ENCODE peak calls at places on chromosomes 4 and X, in seven cellular contexts. L is K562, X is HCT116, U is GM12878, V is SK-N-SH, M is HepG2, S is H1. B is an unnamed sample.

GRCh38 chrX:10159069-10159468 is 2.3 kb downstream of the CLCN4 start:
- DNase-seq in L (peak), X (no peak), U (no peak), V (peak), M (no peak), S (no peak), B (no peak)

GRCh38 chr4:24266951-24267577 is 317.3 kb downstream of the DHX15 start:
- DNase-seq in L (no peak), X (no peak), U (no peak), V (no peak), M (no peak), S (no peak), B (peak)

GRCh38 chr4:4185528-4185927 is 41.2 kb downstream of the OTOP1 start:
- DNase-seq in L (no peak), X (no peak), U (no peak), V (no peak), M (no peak), S (no peak), B (no peak)

GRCh38 chr4:39029752-39030694 is 2.2 kb downstream of the TMEM156 start:
- DNase-seq in L (no peak), X (no peak), U (peak), V (no peak), M (no peak), S (no peak), B (no peak)

GRCh38 chr4:1253831-1254230 is 4.9 kb upstream of the CTBP1 start:
- DNase-seq in L (no peak), X (no peak), U (no peak), V (no peak), M (no peak), S (no peak), B (no peak)

GRCh38 chr4:78542373-78542772 is 9.2 kb upstream of the ANXA3 start:
- DNase-seq in L (no peak), X (no peak), U (no peak), V (no peak), M (peak), S (no peak), B (no peak)

GRCh38 chr4:77193511-77194236 is 36.7 kb downstream of the CCNG2 start:
- DNase-seq in L (peak), X (no peak), U (peak), V (no peak), M (no peak), S (peak), B (no peak)

GRCh38 chrX:154317391-154318000 is 21.9 kb downstream of the TKTL1 start:
- DNase-seq in L (peak), X (no peak), U (no peak), V (peak), M (no peak), S (peak), B (no peak)

GRCh38 chrX:118976599-118977340 is 2.4 kb downstream of the LONRF3 start:
- DNase-seq in L (peak), X (no peak), U (no peak), V (peak), M (no peak), S (no peak), B (peak)

GRCh38 chr4:140150886-140151699 is 2.9 kb downstream of the MAML3 start:
- DNase-seq in L (peak), X (peak), U (no peak), V (peak), M (no peak), S (peak), B (peak)

GRCh38 chrX:124388562-124388961 is 42.2 kb downstream of the SH2D1A start:
- DNase-seq in L (peak), X (peak), U (no peak), V (peak), M (peak), S (peak), B (peak)

GRCh38 chr4:65668201-65669007 is 1.9 kb downstream of the EPHA5 start:
- DNase-seq in L (no peak), X (no peak), U (no peak), V (peak), M (no peak), S (peak), B (peak)

GRCh38 chr4:104163820-104164219 is 330.9 kb downstream of the CXXC4 start:
- DNase-seq in L (no peak), X (no peak), U (no peak), V (no peak), M (no peak), S (no peak), B (no peak)

GRCh38 chrX:5142644-5143043 is 1086.0 kb downstream of the NLGN4X start:
- DNase-seq in L (no peak), X (no peak), U (no peak), V (no peak), M (no peak), S (no peak), B (no peak)

GRCh38 chrX:110251961-110252360 is 65.9 kb downstream of the AMMECR1 start:
- DNase-seq in L (no peak), X (no peak), U (no peak), V (no peak), M (no peak), S (no peak), B (no peak)

GRCh38 chrX:13239272-13239671 is 80.6 kb downstream of the ATXN3L start:
- DNase-seq in L (no peak), X (no peak), U (no peak), V (no peak), M (no peak), S (no peak), B (no peak)

GRCh38 chrX:120302434-120302833 is 8.8 kb downstream of the TMEM255A start:
- DNase-seq in L (no peak), X (no peak), U (peak), V (no peak), M (no peak), S (no peak), B (no peak)

DNA sequence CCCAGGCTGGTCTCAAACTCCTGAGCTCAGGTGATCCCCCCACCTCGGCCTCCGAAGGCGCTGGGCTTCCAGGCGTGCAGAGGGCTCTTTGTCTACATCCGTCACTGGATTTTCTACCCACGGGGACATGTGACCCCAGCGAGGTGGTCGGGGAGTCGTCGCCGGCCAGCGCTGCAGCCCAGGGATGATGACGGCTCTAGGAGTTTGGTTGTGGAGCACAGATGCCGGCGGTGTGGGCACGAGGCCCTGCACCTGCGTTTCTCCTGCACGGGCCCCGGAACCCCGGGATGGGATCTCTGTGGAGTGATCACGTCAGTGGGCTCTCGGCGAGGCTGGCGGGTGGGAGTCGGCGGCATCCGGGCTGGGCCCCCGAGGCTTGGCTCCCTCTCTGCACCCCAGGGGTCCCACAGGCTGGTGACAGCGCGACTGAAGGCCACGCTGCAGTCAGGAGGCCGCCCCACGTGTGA is 9.1 kb upstream of the GTPBP6 start:
- DNase-seq in L (no peak), X (no peak), U (no peak), V (no peak), M (no peak), S (no peak), B (no peak)
- TF ChIP-seq JUND in L (no peak), X (no peak), U (no peak), V (no peak), M (no peak), S (no peak), B (no peak)

DNA sequence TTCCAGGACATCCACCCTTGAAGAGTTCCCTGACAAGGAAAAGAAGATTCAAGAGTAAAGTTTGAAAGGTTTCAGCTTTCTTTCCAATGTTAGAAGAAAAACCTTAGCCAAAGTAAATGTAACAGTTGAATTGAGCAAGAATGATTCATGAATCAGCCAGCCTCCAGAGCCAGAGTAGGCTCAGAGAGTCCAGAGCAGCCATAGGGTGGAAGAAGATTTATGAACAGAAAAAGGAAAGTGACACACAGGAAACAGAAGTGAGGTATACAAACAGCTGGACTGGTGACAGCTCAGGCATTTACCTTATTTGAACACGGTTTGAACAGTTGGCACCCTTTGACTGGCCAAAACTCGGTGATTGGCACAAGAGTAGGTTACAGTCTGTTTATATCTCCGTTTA is 63.2 kb downstream of the QDPR start:
- DNase-seq in L (no peak), X (no peak), U (no peak), V (no peak), M (no peak), S (no peak), B (no peak)
- TF ChIP-seq JUND in L (no peak), X (no peak), U (no peak), V (no peak), M (no peak), S (no peak), B (no peak)

GRCh38 chrX:45070116-45071007 is 130.3 kb downstream of the DIPK2B start:
- DNase-seq in L (peak), X (peak), U (peak), V (peak), M (peak), S (no peak), B (no peak)
- TF ChIP-seq JUND in L (no peak), X (no peak), U (no peak), V (no peak), M (no peak), S (no peak), B (no peak)

GRCh38 chr4:67204441-67204840 is 340.9 kb downstream of the CENPC start:
- DNase-seq in L (no peak), X (no peak), U (no peak), V (no peak), M (no peak), S (no peak), B (no peak)

GRCh38 chr4:67201334-67201733 is 344.0 kb downstream of the CENPC start:
- DNase-seq in L (no peak), X (no peak), U (no peak), V (no peak), M (no peak), S (no peak), B (no peak)

DNA sequence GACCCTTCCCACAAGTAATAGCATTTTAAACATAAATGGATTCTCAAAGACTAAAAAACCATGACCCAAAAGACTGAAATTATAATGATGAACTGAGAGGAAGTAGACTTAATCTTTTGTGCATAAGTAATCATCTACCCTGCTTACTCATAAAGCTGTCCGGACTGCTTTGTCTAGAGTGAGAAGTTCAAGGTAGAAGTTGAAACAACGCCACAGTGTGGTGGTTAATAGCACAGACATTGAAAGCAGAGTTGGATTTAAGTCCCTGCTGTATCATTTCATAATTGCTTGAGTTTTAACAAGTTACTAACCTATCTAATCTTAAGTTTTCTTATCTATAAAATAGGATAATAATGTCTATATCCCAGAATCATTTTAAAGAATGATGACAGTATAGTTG is 346.5 kb downstream of the CENPC start:
- DNase-seq in L (peak), X (no peak), U (no peak), V (no peak), M (no peak), S (no peak), B (no peak)
- TF ChIP-seq JUND in L (no peak), X (no peak), U (no peak), V (no peak), M (no peak), S (no peak), B (no peak)

DNA sequence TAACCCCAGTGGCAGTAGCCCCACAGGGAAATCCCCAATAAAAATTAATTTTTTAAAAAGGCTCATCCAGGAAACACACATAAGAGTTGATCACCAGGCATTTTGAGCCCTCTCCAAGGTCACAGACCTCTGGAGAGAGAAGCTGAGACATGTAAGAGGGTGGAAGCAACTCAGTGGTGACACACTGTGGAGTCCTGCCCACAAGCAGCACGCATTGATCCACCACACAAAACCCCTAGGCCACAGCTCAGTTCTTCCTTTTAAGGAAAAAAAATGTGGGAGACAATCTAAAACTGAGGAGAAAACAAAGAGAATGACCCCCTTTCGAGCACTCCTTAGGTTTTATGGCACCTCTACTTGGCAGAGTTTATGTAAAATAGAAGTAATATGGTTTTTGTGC is 71.7 kb upstream of the S100G start:
- DNase-seq in L (no peak), X (no peak), U (no peak), V (no peak), M (no peak), S (no peak), B (peak)
- TF ChIP-seq JUND in L (no peak), X (no peak), U (no peak), V (no peak), M (no peak), S (no peak), B (no peak)

DNA sequence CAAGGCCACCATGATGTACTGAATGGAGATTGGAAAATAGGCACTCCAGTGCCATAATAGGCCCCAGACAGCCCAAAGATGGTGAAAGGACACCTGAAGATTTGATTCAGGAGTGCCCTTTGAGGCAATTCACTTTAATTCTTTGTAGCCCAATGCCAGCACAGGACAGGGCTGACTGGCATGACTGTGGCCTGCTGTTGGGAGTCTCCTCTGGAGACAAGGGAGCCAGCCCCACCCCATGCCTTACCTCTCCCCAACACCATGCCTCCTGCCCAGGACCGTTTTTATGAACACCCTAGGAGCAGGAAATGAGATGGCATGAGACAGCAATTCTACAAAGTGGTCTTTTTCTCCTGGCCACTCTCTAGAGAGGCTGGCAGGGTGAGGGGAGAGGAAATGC is 94.3 kb upstream of the MAMLD1 start:
- DNase-seq in L (no peak), X (no peak), U (no peak), V (no peak), M (no peak), S (no peak), B (no peak)
- TF ChIP-seq JUND in L (no peak), X (no peak), U (no peak), V (no peak), M (no peak), S (no peak), B (no peak)

DNA sequence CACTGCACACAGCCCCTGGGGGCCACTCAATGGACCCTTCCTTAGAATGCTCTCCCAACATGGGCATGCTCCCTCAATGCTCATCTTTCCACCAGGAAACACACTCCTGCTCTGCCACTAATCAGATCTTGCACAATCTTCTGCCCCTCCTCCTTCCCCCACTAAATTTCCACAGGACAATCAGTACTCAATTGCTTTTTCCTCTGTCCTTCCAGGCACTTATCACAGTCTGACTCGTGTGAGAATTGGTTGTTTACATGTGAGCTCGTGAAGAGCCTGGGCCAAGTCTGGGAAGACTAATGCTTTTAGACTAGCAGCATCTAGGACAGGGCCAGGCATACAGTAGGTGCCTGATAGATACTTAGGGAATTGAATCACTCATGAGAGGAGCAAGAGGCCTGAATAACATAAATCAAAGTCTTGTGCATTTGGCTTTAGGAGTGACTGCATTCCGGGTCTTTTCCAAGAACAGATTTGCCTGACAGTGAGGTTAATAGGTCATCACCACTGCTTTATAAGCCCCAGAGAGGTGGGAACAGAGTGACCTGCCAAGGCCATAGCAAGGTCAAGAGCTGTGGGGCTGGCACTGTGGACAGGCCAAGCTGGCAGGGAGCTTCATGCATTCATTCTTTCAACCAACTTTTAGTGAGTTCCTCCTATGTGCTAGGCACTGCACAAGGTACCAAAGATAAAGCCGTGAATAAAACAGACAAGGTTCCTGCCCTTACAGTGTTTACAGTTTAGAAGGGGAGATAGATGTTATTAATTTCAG is 55.0 kb downstream of the PRPS1 start:
- DNase-seq in L (no peak), X (no peak), U (no peak), V (no peak), M (no peak), S (no peak), B (no peak)
- TF ChIP-seq JUND in L (no peak), X (no peak), U (no peak), V (no peak), M (no peak), S (no peak), B (no peak)

DNA sequence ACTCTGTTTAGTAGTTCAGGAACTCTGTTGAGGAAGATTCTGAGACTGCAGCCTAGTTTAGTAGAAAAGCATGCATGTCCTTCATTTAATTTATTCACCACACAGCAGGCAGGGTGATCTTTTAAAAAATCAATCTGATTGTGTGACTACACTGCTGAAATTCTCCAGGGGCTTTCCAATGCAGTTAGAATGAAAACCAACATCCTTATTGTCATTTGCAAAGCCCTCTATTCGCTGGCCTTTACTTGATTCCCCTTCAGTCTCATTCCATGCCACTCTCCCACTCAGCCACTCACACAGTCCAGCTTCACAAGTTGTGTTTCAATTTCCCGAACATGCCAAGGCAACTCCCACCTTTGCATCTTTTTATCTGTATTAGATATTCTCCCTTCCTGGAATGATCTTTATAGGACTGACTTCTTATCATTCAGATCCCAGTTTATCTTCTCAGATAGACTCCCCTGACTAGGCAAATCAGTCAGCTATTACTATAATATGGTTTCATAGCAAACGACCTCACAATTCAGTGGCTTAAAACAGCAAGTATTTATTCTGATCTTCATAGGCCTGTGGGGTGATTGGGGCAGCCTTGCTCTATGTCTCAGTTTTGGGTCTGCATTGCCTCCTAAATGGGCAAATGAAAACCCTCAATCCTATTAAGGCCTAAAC is 21.3 kb upstream of the FTHL17 start:
- DNase-seq in L (no peak), X (no peak), U (peak), V (no peak), M (no peak), S (no peak), B (no peak)
- TF ChIP-seq JUND in L (no peak), X (no peak), U (no peak), V (no peak), M (no peak), S (no peak), B (no peak)

B was measured in T47D.